ENCODE peak calls at places on chromosomes 5 and 9, in eight cellular contexts. I, H, C, E, T, O, D and J are unnamed samples.

GRCh38 chr9:116349684-116350083 is 196.1 kb downstream of the PAPPA start:
- DNase-seq in D (no peak), O (no peak), E (no peak), I (no peak), H (peak; percentile 14), T (no peak), C (no peak), J (no peak)

GRCh38 chr5:116037236-116037822 is 5.1 kb downstream of the ARL14EPL start:
- DNase-seq in O (no peak), T (no peak), I (no peak), H (no peak), C (no peak), D (no peak), E (no peak), J (no peak)

GRCh38 chr9:74874220-74874619 is 13.5 kb downstream of the TRPM6 start:
- DNase-seq in I (no peak), C (no peak), D (no peak), T (no peak), E (no peak), H (no peak), O (no peak), J (no peak)

GRCh38 chr9:14170973-14171596 is 142.9 kb downstream of the NFIB start:
- DNase-seq in T (no peak), D (no peak), I (no peak), O (no peak), H (peak; percentile 88), C (no peak), E (no peak), J (no peak)

GRCh38 chr5:140420226-140420570 is 18.6 kb downstream of the ANKHD1 start:
- DNase-seq in T (no peak), D (no peak), I (no peak), H (no peak), O (no peak), E (no peak), C (no peak), J (no peak)

GRCh38 chr9:87657190-87657589 is 68.7 kb upstream of the CTSL start:
- DNase-seq in T (no peak), E (no peak), I (peak; percentile 16), O (no peak), H (no peak), D (no peak), C (no peak), J (no peak)

GRCh38 chr5:43772601-43773031 is 169.6 kb downstream of the NNT start:
- DNase-seq in O (no peak), H (peak; percentile 62), C (no peak), I (no peak), E (no peak), T (no peak), D (no peak), J (peak; percentile 29)

GRCh38 chr5:20050262-20050661 is 62.3 kb upstream of the CDH18 start:
- DNase-seq in O (no peak), D (no peak), H (no peak), T (no peak), C (no peak), I (no peak), E (no peak), J (no peak)

GRCh38 chr5:6551287-6551954 is 81.4 kb downstream of the NSUN2 start:
- DNase-seq in I (no peak), C (no peak), O (no peak), D (no peak), E (no peak), T (no peak), H (no peak), J (peak; percentile 35)

GRCh38 chr5:59358497-59358896 is 535.0 kb downstream of the PDE4D start:
- DNase-seq in I (peak; percentile 12), E (no peak), O (no peak), D (no peak), T (no peak), C (no peak), H (no peak), J (no peak)

GRCh38 chr5:543351-543750 is 19.1 kb upstream of the SLC9A3 start:
- DNase-seq in E (peak; percentile 75), C (no peak), T (peak; percentile 6), O (no peak), I (no peak), D (no peak), H (no peak), J (no peak)

GRCh38 chr9:25939116-25939515 is 260.9 kb upstream of the TUSC1 start:
- DNase-seq in D (no peak), I (no peak), T (no peak), O (no peak), H (no peak), E (no peak), C (no peak), J (no peak)

GRCh38 chr9:17018001-17018491 is 116.8 kb upstream of the CNTLN start:
- DNase-seq in T (no peak), E (no peak), H (no peak), I (peak; percentile 13), O (peak; percentile 9), D (no peak), C (no peak), J (peak; percentile 76)

GRCh38 chr9:9389904-9390303 is 1222.9 kb downstream of the PTPRD start:
- DNase-seq in C (no peak), I (no peak), E (no peak), O (no peak), D (no peak), H (no peak), T (no peak), J (no peak)

GRCh38 chr9:7844283-7844682 is 44.7 kb upstream of the DMAC1 start:
- DNase-seq in H (no peak), D (no peak), I (no peak), E (no peak), C (no peak), O (no peak), T (no peak), J (no peak)

DNA sequence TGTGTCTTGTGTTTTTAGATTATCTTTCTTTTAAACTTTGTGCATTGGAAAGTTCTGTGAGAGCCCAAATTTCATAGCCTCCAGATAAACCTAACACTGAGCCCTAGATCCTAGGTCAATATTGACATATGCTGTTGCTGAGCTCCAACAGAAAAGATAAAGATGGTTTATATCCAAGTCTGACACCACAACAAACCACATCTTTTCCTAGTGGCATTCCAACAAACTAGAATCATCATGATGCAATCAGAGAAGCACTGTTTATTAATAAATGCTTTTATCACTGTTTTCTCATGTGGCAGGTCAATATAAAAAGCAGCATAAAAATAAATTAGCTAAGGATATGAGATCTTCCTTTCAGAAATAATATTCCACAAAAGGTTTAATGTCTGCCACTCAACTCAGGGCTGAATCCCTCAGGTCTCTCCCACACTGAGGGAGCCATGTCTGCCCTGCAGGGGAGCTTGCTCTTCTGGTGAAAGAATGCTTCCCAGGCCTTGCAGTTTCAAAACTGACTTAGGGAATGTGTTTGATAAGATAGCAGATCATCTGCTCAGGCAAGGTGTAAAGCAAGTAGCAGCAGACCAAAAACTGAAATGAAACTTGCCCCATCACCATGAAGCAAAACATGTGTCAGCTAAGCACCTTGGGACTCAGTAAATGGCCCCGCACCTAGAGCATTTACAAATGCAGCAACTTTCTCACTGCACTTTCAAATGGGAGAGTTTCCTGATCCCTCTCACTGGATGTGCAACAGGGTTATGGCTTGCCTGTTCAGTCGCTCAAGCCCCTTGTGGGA is 493.0 kb downstream of the AGTPBP1 start:
- DNase-seq in D (peak; percentile 45), T (no peak), I (no peak), H (peak; percentile 55), E (no peak), O (no peak), C (no peak), J (peak; percentile 50)
- TF ChIP-seq CTCF in D (no peak), T (no peak), I (no peak), H (no peak), E (no peak), O (no peak), C (no peak), J (no peak)

GRCh38 chr5:142548739-142549275 is 137.1 kb downstream of the FGF1 start:
- DNase-seq in T (peak; percentile 41), I (peak; percentile 76), C (peak; percentile 36), O (peak; percentile 66), H (peak; percentile 87), E (no peak), D (peak; percentile 80), J (peak; percentile 92)
- TF ChIP-seq CTCF in T (peak; percentile 79), I (peak; percentile 89), C (peak; percentile 88), O (peak; percentile 77), H (peak; percentile 91), E (peak; percentile 67), D (peak; percentile 74), J (peak; percentile 86)

GRCh38 chr5:148583421-148583965 is 70.8 kb downstream of the HTR4 start:
- DNase-seq in I (no peak), D (no peak), C (no peak), T (no peak), O (no peak), H (no peak), E (no peak), J (no peak)

GRCh38 chr5:148584103-148584502 is 70.2 kb downstream of the HTR4 start:
- DNase-seq in T (no peak), D (no peak), O (no peak), I (no peak), E (no peak), C (no peak), H (no peak), J (no peak)

GRCh38 chr5:148586796-148587195 is 67.5 kb downstream of the HTR4 start:
- DNase-seq in O (no peak), I (no peak), H (no peak), T (no peak), D (no peak), E (no peak), C (no peak), J (no peak)

GRCh38 chr5:148585988-148586387 is 68.3 kb downstream of the HTR4 start:
- DNase-seq in D (no peak), C (no peak), O (no peak), T (no peak), H (no peak), I (no peak), E (no peak), J (no peak)
- TF ChIP-seq CTCF in D (no peak), C (no peak), O (no peak), T (no peak), H (peak; percentile 37), I (no peak), E (no peak), J (no peak)

GRCh38 chr5:103224894-103225246 is 33.7 kb upstream of the MACIR start:
- DNase-seq in T (no peak), C (no peak), I (no peak), D (no peak), H (no peak), O (no peak), E (no peak), J (no peak)
- TF ChIP-seq CTCF in T (no peak), C (no peak), I (no peak), D (no peak), H (no peak), O (no peak), E (peak; percentile 12), J (no peak)